ENCODE peak calls at places on chromosomes 13 and 19, in nine cellular contexts. C, K, A, S, X, J, I, N and U are unnamed samples. For H3K4me1, the result is how much of the 10 kb centered on the place peaks cover.

GRCh38 chr13:54241719-54242118 is 1213.1 kb downstream of the OLFM4 start:
- DNase-seq in C (no peak), K (no peak), A (peak), S (no peak), X (no peak), J (no peak), I (no peak), N (no peak), U (no peak)

GRCh38 chr19:37817180-37817911 is 38.0 kb upstream of the ZNF573 start:
- DNase-seq in C (no peak), K (peak), A (peak), S (peak), X (peak), J (peak), I (peak), N (peak), U (no peak)

GRCh38 chr19:1874554-1875185 is 10.6 kb downstream of the ABHD17A start:
- DNase-seq in C (peak), K (no peak), A (no peak), S (no peak), X (no peak), J (no peak), I (no peak), N (no peak), U (no peak)

GRCh38 chr19:36136975-36137686 is 2.7 kb upstream of the CAPNS1 start:
- DNase-seq in C (no peak), K (peak), A (no peak), S (peak), X (no peak), J (peak), I (peak), N (peak), U (peak)

GRCh38 chr19:38070573-38070972 is 153.4 kb downstream of the DPF1 start:
- DNase-seq in C (no peak), K (no peak), A (no peak), S (peak), X (no peak), J (peak), I (no peak), N (peak), U (no peak)

GRCh38 chr19:46369817-46370216 is 22.9 kb downstream of the PPP5C start:
- DNase-seq in C (no peak), K (no peak), A (no peak), S (no peak), X (no peak), J (no peak), I (no peak), N (no peak), U (no peak)

GRCh38 chr13:44221657-44222056 is 152.0 kb upstream of the SERP2 start:
- DNase-seq in C (no peak), K (no peak), A (no peak), S (no peak), X (no peak), J (no peak), I (no peak), N (no peak), U (no peak)

GRCh38 chr13:41222259-41222852 is 28.0 kb upstream of the KBTBD7 start:
- DNase-seq in C (peak), K (no peak), A (peak), S (peak), X (peak), J (peak), I (no peak), N (peak), U (peak)

GRCh38 chr13:19181621-19182485 is at the start of gene TUBA3C:
- DNase-seq in C (no peak), K (peak), A (no peak), S (no peak), X (no peak), J (no peak), I (no peak), N (no peak), U (no peak)

GRCh38 chr19:6930190-6930589 is 42.8 kb downstream of the ADGRE1 start:
- DNase-seq in C (no peak), K (no peak), A (no peak), S (no peak), X (no peak), J (no peak), I (no peak), N (no peak), U (no peak)

DNA sequence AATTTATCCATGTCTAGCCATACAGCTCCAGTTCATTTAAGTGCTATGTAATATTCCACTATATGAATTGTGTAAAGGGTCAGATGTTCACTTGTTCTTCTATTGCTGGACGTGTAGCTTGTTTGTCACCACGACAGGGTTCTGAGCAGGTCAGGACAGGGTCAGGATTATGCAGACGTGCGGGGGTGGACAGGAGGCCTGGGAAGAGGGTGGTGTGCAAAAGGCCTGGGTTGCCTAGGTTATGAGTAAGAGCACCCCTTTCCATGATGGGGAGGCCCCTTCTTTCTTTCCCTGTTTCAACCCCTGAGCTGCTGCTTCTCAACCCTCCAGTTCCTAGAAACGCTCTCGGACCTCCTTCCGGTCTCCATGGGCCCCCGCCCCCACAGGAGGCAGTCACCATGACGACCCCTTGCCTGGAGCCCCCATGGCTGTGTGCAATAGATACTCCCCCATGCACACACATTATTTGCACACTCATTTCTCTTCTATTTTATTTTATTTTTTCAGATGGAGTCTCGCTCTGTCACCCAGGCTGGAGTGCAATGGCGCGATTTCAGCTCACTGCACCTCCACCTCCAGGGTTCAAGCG is 2.0 kb downstream of the EXOC3L2 start:
- DNase-seq in C (no peak), K (no peak), A (no peak), S (no peak), X (no peak), J (no peak), I (no peak), N (no peak), U (no peak)
- H3K4me3 ChIP-seq in C (no peak), K (no peak), A (no peak), S (no peak), X (no peak), J (no peak), I (no peak), N (no peak), U (no peak)

GRCh38 chr13:110479648-110480047 is 81.9 kb downstream of the RAB20 start:
- DNase-seq in C (no peak), K (no peak), A (no peak), S (no peak), X (no peak), J (no peak), I (peak), N (no peak), U (peak)
- H3K4me1 ChIP-seq in C (under half), K (under half), A (under half), S (under half), X (under half), J (under half), I (under half), N (under half), U (under half)

DNA sequence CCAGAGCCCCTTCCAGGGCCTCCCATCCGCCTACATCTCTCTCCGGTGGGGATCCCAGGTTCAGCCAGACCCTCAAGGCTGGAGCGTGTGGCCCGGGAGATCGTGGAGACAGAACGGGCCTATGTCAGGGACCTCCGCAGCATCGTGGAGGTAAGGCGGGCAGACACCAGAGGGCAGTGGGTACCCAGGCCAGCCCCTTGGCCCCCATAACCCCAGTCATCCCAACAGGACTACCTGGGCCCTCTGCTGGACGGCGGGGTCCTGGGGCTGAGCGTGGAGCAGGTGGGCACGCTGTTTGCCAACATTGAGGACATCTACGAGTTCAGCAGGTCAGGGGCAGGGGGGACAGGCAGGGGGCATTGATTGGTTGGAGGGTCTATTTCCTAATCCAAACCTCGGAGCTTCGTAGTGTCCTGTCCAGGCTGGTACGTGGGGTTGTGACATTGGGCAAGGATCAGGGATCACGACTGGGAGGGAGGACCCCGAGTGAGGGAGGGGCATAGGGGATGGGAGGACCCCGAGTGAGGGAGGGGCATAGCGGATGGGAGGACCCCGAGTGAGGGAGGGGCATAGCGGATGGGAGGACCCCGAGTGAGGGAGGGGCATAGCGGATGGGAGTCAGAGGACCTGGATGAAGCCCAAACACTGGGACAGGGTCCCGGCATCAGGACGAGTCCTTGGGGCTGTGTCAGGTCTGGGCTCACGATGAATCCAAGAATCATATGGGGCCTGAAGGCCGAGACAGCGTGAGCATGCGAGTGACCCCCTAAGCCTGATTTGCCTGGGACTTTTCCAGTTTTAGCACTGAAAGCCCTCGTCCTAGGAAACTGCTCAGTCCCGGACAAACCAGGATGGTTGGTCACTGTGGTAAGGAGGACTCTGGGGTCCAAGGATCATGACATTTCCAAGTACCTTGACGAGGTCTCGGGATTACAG is 2.9 kb downstream of the PLEKHG2 start:
- DNase-seq in C (no peak), K (no peak), A (no peak), S (no peak), X (no peak), J (no peak), I (no peak), N (no peak), U (no peak)
- H3K4me3 ChIP-seq in C (no peak), K (peak), A (peak), S (peak), X (peak), J (peak), I (peak), N (peak), U (peak)

DNA sequence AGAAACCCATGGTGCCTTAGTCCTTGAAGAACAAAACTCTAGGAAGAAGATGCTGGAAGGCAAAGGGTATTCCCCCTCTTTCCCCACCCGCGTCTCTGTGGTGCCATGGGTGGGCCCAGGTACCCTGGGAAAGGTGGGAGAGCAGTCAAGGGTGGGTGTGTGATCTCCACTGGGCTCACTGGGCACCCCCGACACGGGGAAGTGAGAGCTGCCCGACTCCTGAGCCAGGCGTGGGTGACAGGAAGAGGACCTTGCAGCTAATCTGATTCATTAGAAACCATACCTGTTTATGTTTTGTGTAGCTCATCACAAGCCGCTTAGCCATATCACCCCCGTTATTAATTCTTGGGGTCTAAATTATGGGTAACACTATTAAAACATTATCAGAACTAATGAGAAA is 77.5 kb downstream of the ZIC5 start:
- DNase-seq in C (no peak), K (no peak), A (no peak), S (no peak), X (no peak), J (no peak), I (no peak), N (no peak), U (no peak)
- H3K4me1 ChIP-seq in C (under half), K (under half), A (under half), S (under half), X (under half), J (under half), I (under half), N (under half), U (under half)

DNA sequence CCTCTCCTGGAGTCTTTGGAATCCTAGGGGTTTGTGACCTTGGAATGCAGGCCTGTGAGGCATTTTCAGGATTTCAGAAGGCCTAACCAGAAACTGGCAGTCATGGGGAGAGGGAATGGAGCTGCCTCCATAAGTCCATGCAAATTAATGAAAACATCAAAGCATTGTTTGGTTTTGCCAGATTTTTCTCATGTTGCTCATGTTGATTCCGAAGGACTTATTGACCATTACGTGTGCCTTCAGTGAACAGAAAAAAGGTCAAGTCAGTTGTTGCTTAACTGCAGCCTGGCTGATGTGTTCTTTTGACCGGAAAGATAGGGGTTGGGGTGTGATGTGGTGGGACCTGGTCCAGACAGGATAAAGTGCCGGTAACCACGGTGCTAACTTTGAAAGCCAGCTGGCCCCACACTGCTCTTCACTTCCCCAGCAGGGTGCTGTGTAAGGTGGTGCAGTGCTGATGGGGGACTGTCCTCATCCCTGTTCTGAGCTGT is 3.6 kb downstream of the RNF113B start:
- DNase-seq in C (no peak), K (no peak), A (peak), S (peak), X (no peak), J (peak), I (peak), N (peak), U (no peak)
- H3K4me3 ChIP-seq in C (no peak), K (no peak), A (no peak), S (peak), X (no peak), J (no peak), I (no peak), N (peak), U (no peak)

GRCh38 chr13:114146629-114147028 is 14.2 kb upstream of the RASA3 start:
- DNase-seq in C (no peak), K (no peak), A (no peak), S (no peak), X (no peak), J (no peak), I (no peak), N (no peak), U (no peak)
- H3K4me1 ChIP-seq in C (under half), K (under half), A (under half), S (under half), X (under half), J (under half), I (under half), N (under half), U (under half)